ENCODE peak calls at places on chromosomes 11 and 22, in nine cellular contexts. T is ascending aorta; H is LHCN-M2; J is activated T-helper 9 cell treated with anti-CD3 and anti-CD28 coated beads, Interleukin-2, amount 50 U/mL, for 16 hours; R is SIG-M5; M is spleen; Y is NCI-H2029; A is KG1; U is AG08395. G is an unnamed sample.

GRCh38 chr11:43557553-43558031 is 122.9 kb upstream of the HSD17B12 start:
- DNase-seq in U (no peak), T (no peak), M (no peak), Y (no peak), A (no peak), J (no peak), H (no peak), R (no peak), G (no peak)

GRCh38 chr11:103968685-103969084 is 67.8 kb upstream of the DDI1 start:
- DNase-seq in U (no peak), T (no peak), H (no peak), Y (no peak), A (no peak), R (no peak), J (no peak), M (no peak), G (no peak)

GRCh38 chr11:2709429-2709828 is 9.6 kb upstream of the KCNQ1OT1 start:
- DNase-seq in U (no peak), H (no peak), J (no peak), M (no peak), A (no peak), Y (no peak), T (no peak), R (no peak), G (no peak)

GRCh38 chr11:68658097-68658496 is 26.2 kb upstream of the GAL start:
- DNase-seq in A (no peak), M (no peak), Y (no peak), U (no peak), R (no peak), J (no peak), H (no peak), T (no peak), G (no peak)

GRCh38 chr11:33544593-33545373 is 155.8 kb downstream of the C11orf91 start:
- DNase-seq in M (no peak), U (no peak), J (no peak), H (peak), R (no peak), T (no peak), A (no peak), Y (no peak), G (no peak)

GRCh38 chr11:134252539-134253188 is 488 bp downstream of the THYN1 start:
- DNase-seq in A (no peak), H (no peak), Y (no peak), M (peak), R (no peak), T (no peak), U (peak), J (no peak), G (no peak)

GRCh38 chr22:19969141-19969928 is 27.7 kb upstream of the TXNRD2 start:
- DNase-seq in T (no peak), Y (no peak), M (no peak), H (no peak), U (no peak), J (no peak), R (no peak), A (no peak), G (no peak)

GRCh38 chr22:50674606-50675552 is 2.3 kb downstream of the SHANK3 start:
- DNase-seq in A (no peak), J (no peak), Y (no peak), T (no peak), M (no peak), H (no peak), R (no peak), U (peak), G (no peak)

GRCh38 chr11:116610190-116610589 is 162.6 kb downstream of the BUD13 start:
- DNase-seq in A (no peak), H (no peak), T (no peak), J (no peak), U (no peak), Y (peak), R (no peak), M (no peak), G (no peak)

GRCh38 chr22:26585104-26585790 is 4.7 kb downstream of the TPST2 start:
- DNase-seq in M (peak), J (no peak), R (no peak), A (no peak), U (peak), H (peak), Y (no peak), T (no peak), G (no peak)

GRCh38 chr11:102620858-102621561 is 4.1 kb downstream of the MMP20 start:
- DNase-seq in R (no peak), T (no peak), J (no peak), Y (no peak), U (no peak), H (peak), A (no peak), M (no peak), G (no peak)

GRCh38 chr22:46911341-46911740 is 148.9 kb downstream of the TBC1D22A start:
- DNase-seq in M (no peak), U (no peak), A (no peak), T (no peak), Y (peak), R (no peak), H (no peak), J (no peak), G (no peak)

GRCh38 chr22:36465232-36466021 is 16.0 kb downstream of the TXN2 start:
- DNase-seq in R (no peak), T (peak), H (peak), Y (peak), U (peak), M (peak), A (no peak), J (no peak), G (no peak)

GRCh38 chr11:114279778-114280532 is 16.2 kb upstream of the NNMT start:
- DNase-seq in M (no peak), R (no peak), T (no peak), H (no peak), A (no peak), Y (no peak), J (no peak), U (peak), G (no peak)

GRCh38 chr11:71293961-71294782 is 41.8 kb upstream of the SHANK2 start:
- DNase-seq in M (no peak), T (no peak), U (no peak), A (no peak), H (no peak), Y (no peak), J (no peak), R (no peak), G (no peak)

GRCh38 chr11:82843057-82843795 is 57.0 kb downstream of the PRCP start:
- DNase-seq in H (no peak), U (no peak), A (no peak), Y (no peak), M (no peak), T (no peak), R (no peak), J (no peak), G (no peak)

GRCh38 chr11:132620423-132620822 is 911.9 kb downstream of the OPCML start:
- DNase-seq in R (no peak), Y (no peak), U (no peak), H (no peak), T (no peak), A (no peak), J (no peak), M (no peak), G (no peak)

GRCh38 chr22:42799462-42800405 is 57.3 kb downstream of the ARFGAP3 start:
- DNase-seq in T (no peak), Y (peak), M (no peak), U (no peak), A (no peak), R (no peak), J (no peak), H (peak), G (no peak)

GRCh38 chr11:69499216-69499945 is 17.9 kb downstream of the LINC01488 start:
- DNase-seq in R (no peak), A (no peak), M (peak), T (no peak), H (peak), Y (no peak), U (no peak), J (no peak), G (no peak)

GRCh38 chr11:70005107-70005818 is 72.9 kb upstream of the ANO1 start:
- DNase-seq in A (no peak), H (peak), M (no peak), U (peak), R (no peak), T (no peak), J (no peak), Y (no peak), G (no peak)

GRCh38 chr11:125075900-125076317 is 12.8 kb downstream of the SLC37A2 start:
- DNase-seq in R (no peak), H (peak), J (no peak), T (no peak), A (no peak), Y (no peak), M (no peak), U (no peak), G (no peak)

G was measured in cerebellar nuclear complex.